ENCODE peak calls at places on chromosomes 4 and X, in six cellular contexts. D is neural crest cell, J is astrocyte, I is AG09319, K is Calu3, Y is H9. G is an unnamed sample.

GRCh38 chr4:161642708-161643107 is 521.1 kb downstream of the FSTL5 start:
- DNase-seq in I (no peak), J (peak), K (no peak), D (no peak), Y (no peak), G (no peak)

GRCh38 chr4:113636438-113636818 is 125.1 kb downstream of the CAMK2D start:
- DNase-seq in I (no peak), Y (no peak), K (no peak), D (no peak), J (no peak), G (no peak)

GRCh38 chr4:183554346-183554686 is 49.5 kb downstream of the ING2 start:
- DNase-seq in D (no peak), Y (no peak), K (no peak), J (no peak), I (no peak), G (no peak)

GRCh38 chrX:137563681-137564651 is 2.0 kb upstream of the ZIC3 start:
- DNase-seq in K (no peak), J (no peak), Y (peak), I (no peak), D (no peak), G (no peak)

GRCh38 chr4:146023334-146023967 is 84.8 kb upstream of the ZNF827 start:
- DNase-seq in K (no peak), D (no peak), J (no peak), I (no peak), Y (no peak), G (no peak)

GRCh38 chr4:140071806-140072205 is 82.2 kb downstream of the MAML3 start:
- DNase-seq in D (no peak), I (peak), Y (no peak), J (peak), K (peak), G (no peak)

GRCh38 chrX:138847930-138848329 is 136.4 kb upstream of the FGF13 start:
- DNase-seq in D (no peak), Y (no peak), I (no peak), J (peak), K (no peak), G (no peak)

GRCh38 chr4:84632092-84632491 is 49.2 kb downstream of the CDS1 start:
- DNase-seq in Y (no peak), K (no peak), D (no peak), J (peak), I (peak), G (no peak)

GRCh38 chr4:26372525-26373172 is 51.8 kb downstream of the RBPJ start:
- DNase-seq in K (peak), Y (no peak), I (no peak), J (peak), D (no peak), G (no peak)

GRCh38 chrX:68454476-68455150 is 21.3 kb upstream of the OPHN1 start:
- DNase-seq in J (no peak), Y (no peak), K (no peak), I (no peak), D (no peak), G (no peak)

GRCh38 chr4:87069037-87069742 is 134.4 kb downstream of the AFF1 start:
- DNase-seq in K (no peak), D (no peak), I (no peak), Y (no peak), J (no peak), G (no peak)

GRCh38 chrX:23797371-23798128 is 14.6 kb downstream of the SAT1 start:
- DNase-seq in Y (no peak), I (no peak), K (peak), J (no peak), D (no peak), G (no peak)
- TF ChIP-seq CTCF in Y (peak), I (no peak), K (no peak), J (no peak), D (peak), G (peak)

DNA sequence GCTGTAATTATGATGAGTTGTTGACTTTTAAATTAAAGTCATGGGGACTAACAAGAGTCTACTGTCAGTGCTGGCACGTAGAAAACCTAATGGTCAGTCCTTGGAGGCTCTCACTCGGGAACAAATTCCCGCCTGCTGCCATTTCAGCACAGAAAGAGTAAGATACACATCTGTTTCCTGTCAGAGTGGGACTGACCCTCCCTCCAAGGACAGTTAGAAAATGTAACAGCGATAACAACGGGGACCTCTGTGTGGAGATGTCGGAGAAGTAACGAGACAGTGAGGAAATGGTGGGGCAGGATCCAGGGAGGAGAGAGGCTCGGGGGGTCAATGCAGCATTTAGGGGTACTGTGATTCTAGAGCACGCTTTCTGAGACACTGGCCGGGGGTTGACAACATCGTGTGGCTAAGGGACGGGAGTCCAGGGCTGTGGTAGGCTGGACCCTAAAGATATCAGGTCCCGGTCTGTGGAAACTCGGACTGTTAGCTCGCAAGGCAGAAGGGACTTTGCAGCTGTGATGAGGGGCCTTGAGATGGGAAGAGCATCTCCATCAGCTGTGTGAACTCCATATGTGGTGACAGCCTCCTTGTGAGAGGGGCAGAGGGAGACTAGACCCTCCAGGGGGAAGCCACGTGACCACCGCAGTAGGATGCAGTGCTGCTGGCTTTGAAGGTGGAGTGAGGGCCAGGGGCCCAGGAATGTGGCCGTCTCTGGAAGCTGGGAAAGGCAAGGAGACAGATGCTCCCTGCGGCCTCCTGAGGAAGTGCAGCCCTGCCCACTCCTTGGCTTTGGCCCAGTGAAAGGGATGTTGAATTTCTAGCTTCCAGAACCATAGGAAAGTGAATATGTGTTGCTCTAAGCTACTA is 35.8 kb upstream of the SORCS2 start:
- DNase-seq in I (no peak), J (no peak), Y (peak), K (no peak), D (peak), G (no peak)
- TF ChIP-seq CTCF in I (peak), J (peak), Y (peak), K (no peak), D (peak), G (peak)

GRCh38 chrX:104253567-104254441 is 929 bp downstream of the ESX1 start:
- DNase-seq in Y (peak), D (peak), J (no peak), K (no peak), I (no peak), G (no peak)
- TF ChIP-seq CTCF in Y (peak), D (peak), J (no peak), K (no peak), I (no peak), G (peak)

DNA sequence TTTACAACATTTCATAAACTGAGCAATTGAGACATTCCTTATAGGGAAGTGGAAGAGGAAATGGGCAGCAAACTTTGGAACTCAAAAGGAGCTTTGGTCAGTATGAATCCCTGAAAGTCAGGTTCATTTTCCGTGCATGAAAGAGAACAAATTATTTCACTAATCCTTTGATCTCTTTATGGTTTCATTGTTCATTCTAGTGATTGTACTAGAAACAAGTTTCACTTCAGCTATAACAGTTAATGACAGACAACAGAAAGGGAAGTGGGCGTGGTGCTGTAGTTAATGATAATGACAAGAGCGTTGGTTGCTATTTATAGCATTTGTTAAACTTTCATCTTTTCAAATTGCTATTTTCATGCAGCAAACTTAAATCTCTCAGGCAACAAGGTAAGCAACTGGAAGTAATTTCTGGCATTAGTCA is 98.3 kb downstream of the AREG start:
- DNase-seq in Y (no peak), D (no peak), I (no peak), J (peak), K (no peak), G (no peak)
- TF ChIP-seq CTCF in Y (no peak), D (no peak), I (no peak), J (no peak), K (no peak), G (no peak)

G was measured in progenitor cell of endocrine pancreas.